ENCODE peak calls at places on chromosome 20, in seven cellular contexts. One of them, this sample, is unnamed.

GRCh38 chr20:19652591-19653026 is 105.4 kb upstream of the RIN2 start:
- DNase-seq in left lung: no peak
- DNase-seq in Panc1: no peak
- DNase-seq in SJSA1: no peak
- DNase-seq in stimulated activated CD8-positive, alpha-beta memory T cell treated with anti-CD3 and anti-CD28 coated beads, Interleukin-15, amount 100 ng/mL, for 1 hour: no peak
- DNase-seq in RWPE1: no peak
- DNase-seq in foreskin keratinocyte: no peak
- DNase-seq in this sample: no peak

GRCh38 chr20:53805895-53806384 is 212.3 kb upstream of the ZNF217 start:
- DNase-seq in SJSA1: peak; percentile 77
- DNase-seq in foreskin keratinocyte: peak; percentile 96
- DNase-seq in RWPE1: peak; percentile 92
- DNase-seq in stimulated activated CD8-positive, alpha-beta memory T cell treated with anti-CD3 and anti-CD28 coated beads, Interleukin-15, amount 100 ng/mL, for 1 hour: no peak
- DNase-seq in Panc1: peak; percentile 81
- DNase-seq in left lung: no peak
- DNase-seq in this sample: peak; percentile 95

GRCh38 chr20:22861990-22862389 is 173.1 kb upstream of the SSTR4 start:
- DNase-seq in Panc1: no peak
- DNase-seq in RWPE1: peak; percentile 62
- DNase-seq in foreskin keratinocyte: peak; percentile 12
- DNase-seq in stimulated activated CD8-positive, alpha-beta memory T cell treated with anti-CD3 and anti-CD28 coated beads, Interleukin-15, amount 100 ng/mL, for 1 hour: no peak
- DNase-seq in left lung: peak; percentile 64
- DNase-seq in SJSA1: no peak
- DNase-seq in this sample: peak; percentile 45

GRCh38 chr20:23047738-23048214 is 1.7 kb downstream of the THBD start:
- DNase-seq in left lung: peak; percentile 89
- DNase-seq in SJSA1: no peak
- DNase-seq in stimulated activated CD8-positive, alpha-beta memory T cell treated with anti-CD3 and anti-CD28 coated beads, Interleukin-15, amount 100 ng/mL, for 1 hour: no peak
- DNase-seq in Panc1: no peak
- DNase-seq in foreskin keratinocyte: peak; percentile 15
- DNase-seq in RWPE1: peak; percentile 39
- DNase-seq in this sample: peak; percentile 59

GRCh38 chr20:31717478-31717946 is 5.2 kb downstream of the BCL2L1 start:
- DNase-seq in foreskin keratinocyte: no peak
- DNase-seq in RWPE1: no peak
- DNase-seq in Panc1: no peak
- DNase-seq in left lung: no peak
- DNase-seq in stimulated activated CD8-positive, alpha-beta memory T cell treated with anti-CD3 and anti-CD28 coated beads, Interleukin-15, amount 100 ng/mL, for 1 hour: no peak
- DNase-seq in SJSA1: no peak
- DNase-seq in this sample: no peak

GRCh38 chr20:35232575-35232974 is 6.1 kb downstream of the MMP24 start:
- DNase-seq in stimulated activated CD8-positive, alpha-beta memory T cell treated with anti-CD3 and anti-CD28 coated beads, Interleukin-15, amount 100 ng/mL, for 1 hour: no peak
- DNase-seq in left lung: no peak
- DNase-seq in RWPE1: no peak
- DNase-seq in SJSA1: no peak
- DNase-seq in Panc1: no peak
- DNase-seq in foreskin keratinocyte: peak; percentile 43
- DNase-seq in this sample: no peak

GRCh38 chr20:60528141-60528540 is 569.9 kb downstream of the CDH26 start:
- DNase-seq in RWPE1: no peak
- DNase-seq in SJSA1: no peak
- DNase-seq in left lung: no peak
- DNase-seq in stimulated activated CD8-positive, alpha-beta memory T cell treated with anti-CD3 and anti-CD28 coated beads, Interleukin-15, amount 100 ng/mL, for 1 hour: no peak
- DNase-seq in foreskin keratinocyte: no peak
- DNase-seq in Panc1: no peak
- DNase-seq in this sample: no peak

GRCh38 chr20:47493175-47493953 is 8.3 kb upstream of the NCOA3 start:
- DNase-seq in stimulated activated CD8-positive, alpha-beta memory T cell treated with anti-CD3 and anti-CD28 coated beads, Interleukin-15, amount 100 ng/mL, for 1 hour: no peak
- DNase-seq in RWPE1: peak; percentile 89
- DNase-seq in SJSA1: no peak
- DNase-seq in left lung: no peak
- DNase-seq in Panc1: no peak
- DNase-seq in foreskin keratinocyte: peak; percentile 65
- DNase-seq in this sample: peak; percentile 86

GRCh38 chr20:3876676-3877075 is 12.5 kb upstream of the PANK2 start:
- DNase-seq in Panc1: no peak
- DNase-seq in foreskin keratinocyte: no peak
- DNase-seq in SJSA1: no peak
- DNase-seq in left lung: no peak
- DNase-seq in RWPE1: no peak
- DNase-seq in stimulated activated CD8-positive, alpha-beta memory T cell treated with anti-CD3 and anti-CD28 coated beads, Interleukin-15, amount 100 ng/mL, for 1 hour: no peak
- DNase-seq in this sample: no peak

GRCh38 chr20:45036044-45036755 is 64.7 kb downstream of the KCNS1 start:
- DNase-seq in foreskin keratinocyte: peak; percentile 85
- DNase-seq in stimulated activated CD8-positive, alpha-beta memory T cell treated with anti-CD3 and anti-CD28 coated beads, Interleukin-15, amount 100 ng/mL, for 1 hour: no peak
- DNase-seq in RWPE1: peak; percentile 69
- DNase-seq in Panc1: no peak
- DNase-seq in left lung: no peak
- DNase-seq in SJSA1: peak; percentile 76
- DNase-seq in this sample: peak; percentile 89

GRCh38 chr20:34012735-34013134 is 19.0 kb downstream of the RALY start:
- DNase-seq in foreskin keratinocyte: no peak
- DNase-seq in Panc1: no peak
- DNase-seq in left lung: no peak
- DNase-seq in stimulated activated CD8-positive, alpha-beta memory T cell treated with anti-CD3 and anti-CD28 coated beads, Interleukin-15, amount 100 ng/mL, for 1 hour: no peak
- DNase-seq in SJSA1: no peak
- DNase-seq in RWPE1: no peak
- DNase-seq in this sample: no peak

GRCh38 chr20:43631598-43631997 is 35.3 kb upstream of the MYBL2 start:
- DNase-seq in stimulated activated CD8-positive, alpha-beta memory T cell treated with anti-CD3 and anti-CD28 coated beads, Interleukin-15, amount 100 ng/mL, for 1 hour: no peak
- DNase-seq in SJSA1: no peak
- DNase-seq in Panc1: no peak
- DNase-seq in foreskin keratinocyte: no peak
- DNase-seq in RWPE1: no peak
- DNase-seq in left lung: no peak
- DNase-seq in this sample: no peak

GRCh38 chr20:34773726-34774125 is 51.7 kb downstream of the NCOA6 start:
- DNase-seq in RWPE1: no peak
- DNase-seq in foreskin keratinocyte: no peak
- DNase-seq in Panc1: no peak
- DNase-seq in stimulated activated CD8-positive, alpha-beta memory T cell treated with anti-CD3 and anti-CD28 coated beads, Interleukin-15, amount 100 ng/mL, for 1 hour: no peak
- DNase-seq in SJSA1: no peak
- DNase-seq in left lung: no peak
- DNase-seq in this sample: no peak

GRCh38 chr20:60569116-60569515 is 610.9 kb downstream of the CDH26 start:
- DNase-seq in Panc1: no peak
- DNase-seq in SJSA1: no peak
- DNase-seq in foreskin keratinocyte: no peak
- DNase-seq in stimulated activated CD8-positive, alpha-beta memory T cell treated with anti-CD3 and anti-CD28 coated beads, Interleukin-15, amount 100 ng/mL, for 1 hour: no peak
- DNase-seq in RWPE1: no peak
- DNase-seq in left lung: no peak
- DNase-seq in this sample: no peak

GRCh38 chr20:4453369-4453768 is 268.3 kb upstream of the PRND start:
- DNase-seq in SJSA1: no peak
- DNase-seq in left lung: no peak
- DNase-seq in Panc1: no peak
- DNase-seq in foreskin keratinocyte: no peak
- DNase-seq in RWPE1: no peak
- DNase-seq in stimulated activated CD8-positive, alpha-beta memory T cell treated with anti-CD3 and anti-CD28 coated beads, Interleukin-15, amount 100 ng/mL, for 1 hour: no peak
- DNase-seq in this sample: no peak

GRCh38 chr20:43955244-43956191 is 40.9 kb downstream of the TOX2 start:
- DNase-seq in Panc1: peak; percentile 94
- DNase-seq in left lung: no peak
- DNase-seq in foreskin keratinocyte: peak; percentile 97
- DNase-seq in SJSA1: peak; percentile 91
- DNase-seq in stimulated activated CD8-positive, alpha-beta memory T cell treated with anti-CD3 and anti-CD28 coated beads, Interleukin-15, amount 100 ng/mL, for 1 hour: no peak
- DNase-seq in RWPE1: peak; percentile 99
- DNase-seq in this sample: peak; percentile 95

GRCh38 chr20:61940976-61941720 is 124.5 kb downstream of the TAF4 start:
- DNase-seq in Panc1: no peak
- DNase-seq in SJSA1: peak; percentile 31
- DNase-seq in stimulated activated CD8-positive, alpha-beta memory T cell treated with anti-CD3 and anti-CD28 coated beads, Interleukin-15, amount 100 ng/mL, for 1 hour: no peak
- DNase-seq in RWPE1: no peak
- DNase-seq in foreskin keratinocyte: no peak
- DNase-seq in left lung: peak; percentile 48
- DNase-seq in this sample: no peak

GRCh38 chr20:47774081-47774777 is 11.1 kb downstream of the SULF2 start:
- DNase-seq in Panc1: no peak
- DNase-seq in left lung: no peak
- DNase-seq in RWPE1: no peak
- DNase-seq in foreskin keratinocyte: no peak
- DNase-seq in SJSA1: no peak
- DNase-seq in stimulated activated CD8-positive, alpha-beta memory T cell treated with anti-CD3 and anti-CD28 coated beads, Interleukin-15, amount 100 ng/mL, for 1 hour: no peak
- DNase-seq in this sample: no peak

GRCh38 chr20:39049684-39050554 is 87.8 kb downstream of the DHX35 start:
- DNase-seq in Panc1: peak; percentile 43
- DNase-seq in foreskin keratinocyte: peak; percentile 25
- DNase-seq in stimulated activated CD8-positive, alpha-beta memory T cell treated with anti-CD3 and anti-CD28 coated beads, Interleukin-15, amount 100 ng/mL, for 1 hour: peak; percentile 48
- DNase-seq in SJSA1: peak; percentile 79
- DNase-seq in left lung: peak; percentile 96
- DNase-seq in RWPE1: peak; percentile 74
- DNase-seq in this sample: peak; percentile 63

GRCh38 chr20:57564951-57565642 is 4.2 kb downstream of the PCK1 start:
- DNase-seq in foreskin keratinocyte: no peak
- DNase-seq in Panc1: no peak
- DNase-seq in stimulated activated CD8-positive, alpha-beta memory T cell treated with anti-CD3 and anti-CD28 coated beads, Interleukin-15, amount 100 ng/mL, for 1 hour: no peak
- DNase-seq in left lung: no peak
- DNase-seq in RWPE1: no peak
- DNase-seq in SJSA1: no peak
- DNase-seq in this sample: no peak

GRCh38 chr20:14997791-14998190 is 660.4 kb upstream of the FLRT3 start:
- DNase-seq in foreskin keratinocyte: peak; percentile 90
- DNase-seq in SJSA1: no peak
- DNase-seq in left lung: no peak
- DNase-seq in stimulated activated CD8-positive, alpha-beta memory T cell treated with anti-CD3 and anti-CD28 coated beads, Interleukin-15, amount 100 ng/mL, for 1 hour: no peak
- DNase-seq in RWPE1: peak; percentile 76
- DNase-seq in Panc1: no peak
- DNase-seq in this sample: peak; percentile 91

GRCh38 chr20:21808863-21809664 is 103.6 kb downstream of the PAX1 start:
- DNase-seq in Panc1: no peak
- DNase-seq in RWPE1: peak; percentile 5
- DNase-seq in left lung: peak; percentile 92
- DNase-seq in SJSA1: no peak
- DNase-seq in foreskin keratinocyte: no peak
- DNase-seq in stimulated activated CD8-positive, alpha-beta memory T cell treated with anti-CD3 and anti-CD28 coated beads, Interleukin-15, amount 100 ng/mL, for 1 hour: peak; percentile 3
- DNase-seq in this sample: no peak

GRCh38 chr20:40691566-40692239 is 2.7 kb upstream of the MAFB start:
- DNase-seq in stimulated activated CD8-positive, alpha-beta memory T cell treated with anti-CD3 and anti-CD28 coated beads, Interleukin-15, amount 100 ng/mL, for 1 hour: no peak
- DNase-seq in left lung: no peak
- DNase-seq in SJSA1: no peak
- DNase-seq in RWPE1: no peak
- DNase-seq in Panc1: no peak
- DNase-seq in foreskin keratinocyte: no peak
- DNase-seq in this sample: no peak

GRCh38 chr20:58160451-58161051 is 67.9 kb downstream of the ANKRD60 start:
- DNase-seq in left lung: no peak
- DNase-seq in Panc1: no peak
- DNase-seq in foreskin keratinocyte: no peak
- DNase-seq in SJSA1: peak; percentile 72
- DNase-seq in RWPE1: no peak
- DNase-seq in stimulated activated CD8-positive, alpha-beta memory T cell treated with anti-CD3 and anti-CD28 coated beads, Interleukin-15, amount 100 ng/mL, for 1 hour: no peak
- DNase-seq in this sample: peak; percentile 23

This sample was measured in epithelial cell of esophagus.